ENCODE peak calls at places on chromosome 15, in nine cellular contexts. One of them, this sample, is unnamed.

GRCh38 chr15:64536244-64536836 is 76.0 kb downstream of the ZNF609 start:
- DNase-seq in Peyer's patch: no peak
- DNase-seq in CD4-positive, alpha-beta memory T cell: no peak
- DNase-seq in H1: no peak
- DNase-seq in GM23248: peak; percentile 85
- DNase-seq in uterus: no peak
- DNase-seq in neural progenitor cell: no peak
- DNase-seq in left lung: no peak
- DNase-seq in heart right ventricle: no peak
- DNase-seq in this sample: no peak

GRCh38 chr15:71781179-71781964 is 29.0 kb upstream of the NR2E3 start:
- DNase-seq in left lung: no peak
- DNase-seq in H1: no peak
- DNase-seq in Peyer's patch: no peak
- DNase-seq in GM23248: peak; percentile 70
- DNase-seq in heart right ventricle: no peak
- DNase-seq in CD4-positive, alpha-beta memory T cell: no peak
- DNase-seq in neural progenitor cell: no peak
- DNase-seq in uterus: no peak
- DNase-seq in this sample: peak; percentile 70

GRCh38 chr15:80698636-80699035 is 3.5 kb downstream of the ABHD17C start:
- DNase-seq in H1: no peak
- DNase-seq in GM23248: peak; percentile 13
- DNase-seq in uterus: no peak
- DNase-seq in neural progenitor cell: no peak
- DNase-seq in Peyer's patch: no peak
- DNase-seq in CD4-positive, alpha-beta memory T cell: no peak
- DNase-seq in left lung: no peak
- DNase-seq in heart right ventricle: no peak
- DNase-seq in this sample: no peak

GRCh38 chr15:26772588-26773484 is at the start of gene GABRB3:
- DNase-seq in CD4-positive, alpha-beta memory T cell: no peak
- DNase-seq in Peyer's patch: no peak
- DNase-seq in uterus: no peak
- DNase-seq in heart right ventricle: peak; percentile 66
- DNase-seq in H1: no peak
- DNase-seq in left lung: peak; percentile 47
- DNase-seq in GM23248: peak; percentile 12
- DNase-seq in neural progenitor cell: peak; percentile 89
- DNase-seq in this sample: no peak

GRCh38 chr15:47460775-47461174 is 256.5 kb upstream of the SEMA6D start:
- DNase-seq in uterus: no peak
- DNase-seq in left lung: no peak
- DNase-seq in Peyer's patch: no peak
- DNase-seq in heart right ventricle: no peak
- DNase-seq in neural progenitor cell: no peak
- DNase-seq in H1: no peak
- DNase-seq in GM23248: no peak
- DNase-seq in CD4-positive, alpha-beta memory T cell: no peak
- DNase-seq in this sample: no peak

GRCh38 chr15:40844543-40844981 is 714 bp downstream of the SPINT1 start:
- DNase-seq in Peyer's patch: peak; percentile 31
- DNase-seq in CD4-positive, alpha-beta memory T cell: no peak
- DNase-seq in uterus: no peak
- DNase-seq in H1: no peak
- DNase-seq in GM23248: peak; percentile 42
- DNase-seq in heart right ventricle: peak; percentile 27
- DNase-seq in left lung: peak; percentile 52
- DNase-seq in neural progenitor cell: peak; percentile 59
- DNase-seq in this sample: no peak

GRCh38 chr15:67823371-67824156 is 1.7 kb upstream of the SKOR1 start:
- DNase-seq in GM23248: no peak
- DNase-seq in CD4-positive, alpha-beta memory T cell: no peak
- DNase-seq in uterus: no peak
- DNase-seq in neural progenitor cell: peak; percentile 56
- DNase-seq in left lung: no peak
- DNase-seq in Peyer's patch: no peak
- DNase-seq in H1: no peak
- DNase-seq in heart right ventricle: no peak
- DNase-seq in this sample: no peak

GRCh38 chr15:28086175-28086703 is 12.9 kb downstream of the OCA2 start:
- DNase-seq in neural progenitor cell: peak; percentile 79
- DNase-seq in uterus: no peak
- DNase-seq in GM23248: peak; percentile 68
- DNase-seq in left lung: no peak
- DNase-seq in H1: no peak
- DNase-seq in CD4-positive, alpha-beta memory T cell: peak; percentile 53
- DNase-seq in Peyer's patch: peak; percentile 54
- DNase-seq in heart right ventricle: no peak
- DNase-seq in this sample: no peak

GRCh38 chr15:62124953-62125263 is 40.2 kb downstream of the C2CD4B start:
- DNase-seq in CD4-positive, alpha-beta memory T cell: no peak
- DNase-seq in neural progenitor cell: no peak
- DNase-seq in Peyer's patch: no peak
- DNase-seq in left lung: no peak
- DNase-seq in GM23248: no peak
- DNase-seq in H1: no peak
- DNase-seq in uterus: no peak
- DNase-seq in heart right ventricle: no peak
- DNase-seq in this sample: no peak

GRCh38 chr15:99506399-99506798 is 59.4 kb upstream of the MEF2A start:
- DNase-seq in neural progenitor cell: no peak
- DNase-seq in uterus: no peak
- DNase-seq in GM23248: no peak
- DNase-seq in H1: no peak
- DNase-seq in CD4-positive, alpha-beta memory T cell: no peak
- DNase-seq in heart right ventricle: no peak
- DNase-seq in Peyer's patch: no peak
- DNase-seq in left lung: no peak
- DNase-seq in this sample: no peak

GRCh38 chr15:66394912-66395311 is 8.2 kb downstream of the MAP2K1 start:
- DNase-seq in neural progenitor cell: no peak
- DNase-seq in Peyer's patch: no peak
- DNase-seq in GM23248: no peak
- DNase-seq in heart right ventricle: no peak
- DNase-seq in uterus: no peak
- DNase-seq in H1: no peak
- DNase-seq in CD4-positive, alpha-beta memory T cell: no peak
- DNase-seq in left lung: no peak
- DNase-seq in this sample: no peak

GRCh38 chr15:68526269-68526668 is 52.5 kb upstream of the CORO2B start:
- DNase-seq in CD4-positive, alpha-beta memory T cell: no peak
- DNase-seq in heart right ventricle: no peak
- DNase-seq in left lung: no peak
- DNase-seq in H1: no peak
- DNase-seq in neural progenitor cell: no peak
- DNase-seq in uterus: no peak
- DNase-seq in Peyer's patch: no peak
- DNase-seq in GM23248: peak; percentile 89
- DNase-seq in this sample: no peak

GRCh38 chr15:71575474-71576045 is 234.8 kb upstream of the NR2E3 start:
- DNase-seq in GM23248: peak; percentile 47
- DNase-seq in H1: no peak
- DNase-seq in heart right ventricle: no peak
- DNase-seq in Peyer's patch: no peak
- DNase-seq in neural progenitor cell: no peak
- DNase-seq in CD4-positive, alpha-beta memory T cell: no peak
- DNase-seq in left lung: no peak
- DNase-seq in uterus: no peak
- DNase-seq in this sample: no peak

GRCh38 chr15:99651023-99651807 is 82.0 kb downstream of the LYSMD4 start:
- DNase-seq in H1: no peak
- DNase-seq in heart right ventricle: no peak
- DNase-seq in neural progenitor cell: no peak
- DNase-seq in left lung: no peak
- DNase-seq in uterus: no peak
- DNase-seq in GM23248: peak; percentile 92
- DNase-seq in CD4-positive, alpha-beta memory T cell: no peak
- DNase-seq in Peyer's patch: no peak
- DNase-seq in this sample: no peak

GRCh38 chr15:65077981-65078352 is 1.4 kb downstream of the KBTBD13 start:
- DNase-seq in Peyer's patch: peak; percentile 27
- DNase-seq in left lung: peak; percentile 55
- DNase-seq in GM23248: peak; percentile 84
- DNase-seq in H1: peak; percentile 84
- DNase-seq in uterus: peak; percentile 79
- DNase-seq in CD4-positive, alpha-beta memory T cell: no peak
- DNase-seq in heart right ventricle: peak; percentile 79
- DNase-seq in neural progenitor cell: peak; percentile 77
- DNase-seq in this sample: no peak

GRCh38 chr15:60421544-60421943 is 23.8 kb upstream of the ANXA2 start:
- DNase-seq in uterus: no peak
- DNase-seq in heart right ventricle: no peak
- DNase-seq in H1: no peak
- DNase-seq in CD4-positive, alpha-beta memory T cell: no peak
- DNase-seq in Peyer's patch: no peak
- DNase-seq in left lung: no peak
- DNase-seq in GM23248: peak; percentile 76
- DNase-seq in neural progenitor cell: no peak
- DNase-seq in this sample: no peak

GRCh38 chr15:65954289-65954741 is 85.0 kb downstream of the RAB11A start:
- DNase-seq in CD4-positive, alpha-beta memory T cell: no peak
- DNase-seq in neural progenitor cell: peak; percentile 24
- DNase-seq in left lung: no peak
- DNase-seq in H1: peak; percentile 67
- DNase-seq in Peyer's patch: no peak
- DNase-seq in GM23248: peak; percentile 30
- DNase-seq in heart right ventricle: no peak
- DNase-seq in uterus: no peak
- DNase-seq in this sample: no peak

GRCh38 chr15:69579950-69580618 is 127.5 kb downstream of the RPLP1 start:
- DNase-seq in Peyer's patch: no peak
- DNase-seq in GM23248: no peak
- DNase-seq in left lung: no peak
- DNase-seq in CD4-positive, alpha-beta memory T cell: no peak
- DNase-seq in H1: no peak
- DNase-seq in neural progenitor cell: peak; percentile 23
- DNase-seq in heart right ventricle: no peak
- DNase-seq in uterus: no peak
- DNase-seq in this sample: no peak
- H3K36me3 ChIP-seq in Peyer's patch: no peaks in the 10 kb centered on the region
- H3K36me3 ChIP-seq in GM23248: no peaks in the 10 kb centered on the region
- H3K36me3 ChIP-seq in left lung: no peaks in the 10 kb centered on the region
- H3K36me3 ChIP-seq in CD4-positive, alpha-beta memory T cell: no peaks in the 10 kb centered on the region
- H3K36me3 ChIP-seq in H1: no peaks in the 10 kb centered on the region
- H3K36me3 ChIP-seq in neural progenitor cell: no peaks in the 10 kb centered on the region
- H3K36me3 ChIP-seq in heart right ventricle: no peaks in the 10 kb centered on the region
- H3K36me3 ChIP-seq in uterus: no peaks in the 10 kb centered on the region
- H3K36me3 ChIP-seq in this sample: no peaks in the 10 kb centered on the region

GRCh38 chr15:42352401-42352800 is 6.9 kb upstream of the CAPN3 start:
- DNase-seq in GM23248: no peak
- DNase-seq in CD4-positive, alpha-beta memory T cell: no peak
- DNase-seq in heart right ventricle: no peak
- DNase-seq in neural progenitor cell: no peak
- DNase-seq in uterus: no peak
- DNase-seq in left lung: no peak
- DNase-seq in H1: no peak
- DNase-seq in Peyer's patch: no peak
- DNase-seq in this sample: no peak
- H3K36me3 ChIP-seq in GM23248: peaks cover 24% of the 10 kb centered on the region
- H3K36me3 ChIP-seq in CD4-positive, alpha-beta memory T cell: peaks cover 15% of the 10 kb centered on the region
- H3K36me3 ChIP-seq in heart right ventricle: peaks cover 85% of the 10 kb centered on the region
- H3K36me3 ChIP-seq in neural progenitor cell: no peaks in the 10 kb centered on the region
- H3K36me3 ChIP-seq in uterus: no peaks in the 10 kb centered on the region
- H3K36me3 ChIP-seq in left lung: no peaks in the 10 kb centered on the region
- H3K36me3 ChIP-seq in H1: no peaks in the 10 kb centered on the region
- H3K36me3 ChIP-seq in Peyer's patch: no peaks in the 10 kb centered on the region
- H3K36me3 ChIP-seq in this sample: peaks cover 82% of the 10 kb centered on the region

DNA sequence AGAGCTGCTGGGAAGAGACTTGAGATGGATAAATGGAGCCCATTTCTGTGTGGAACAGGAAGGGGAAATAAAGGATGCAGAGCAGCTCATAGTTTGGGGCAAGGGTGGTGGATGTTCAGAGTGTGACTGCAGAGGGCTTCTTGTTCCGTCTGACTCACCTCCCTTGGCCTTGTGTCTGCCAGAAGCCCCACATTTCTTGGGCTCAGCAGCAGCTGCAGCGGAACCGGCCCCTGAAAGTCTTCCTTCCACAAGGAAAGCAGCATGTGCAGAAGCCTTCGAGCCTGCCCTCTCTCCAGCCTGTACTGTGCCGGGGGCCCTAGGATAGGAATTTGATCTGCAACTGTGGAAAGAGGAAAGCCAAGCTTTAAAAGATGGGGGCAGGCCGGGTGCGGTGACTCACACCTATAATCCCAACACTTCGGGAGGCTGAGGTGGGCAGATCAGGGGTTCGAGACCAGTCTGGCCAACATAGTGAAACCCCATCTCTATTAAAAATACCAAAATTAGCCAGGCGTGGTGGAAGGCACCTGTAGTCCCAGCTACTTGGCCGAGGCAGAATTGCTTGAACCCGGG is 11.5 kb downstream of the CDAN1 start:
- DNase-seq in uterus: no peak
- DNase-seq in Peyer's patch: no peak
- DNase-seq in neural progenitor cell: no peak
- DNase-seq in heart right ventricle: no peak
- DNase-seq in H1: no peak
- DNase-seq in CD4-positive, alpha-beta memory T cell: no peak
- DNase-seq in GM23248: no peak
- DNase-seq in left lung: no peak
- DNase-seq in this sample: no peak
- H3K36me3 ChIP-seq in uterus: no peaks in the 10 kb centered on the region
- H3K36me3 ChIP-seq in Peyer's patch: no peaks in the 10 kb centered on the region
- H3K36me3 ChIP-seq in neural progenitor cell: no peaks in the 10 kb centered on the region
- H3K36me3 ChIP-seq in heart right ventricle: peaks cover 100% of the 10 kb centered on the region
- H3K36me3 ChIP-seq in H1: peaks cover 10% of the 10 kb centered on the region
- H3K36me3 ChIP-seq in CD4-positive, alpha-beta memory T cell: peaks cover 58% of the 10 kb centered on the region
- H3K36me3 ChIP-seq in GM23248: peaks cover 23% of the 10 kb centered on the region
- H3K36me3 ChIP-seq in left lung: no peaks in the 10 kb centered on the region
- H3K36me3 ChIP-seq in this sample: peaks cover 74% of the 10 kb centered on the region

GRCh38 chr15:85541744-85542143 is 161.3 kb downstream of the AKAP13 start:
- DNase-seq in H1: no peak
- DNase-seq in Peyer's patch: no peak
- DNase-seq in heart right ventricle: no peak
- DNase-seq in uterus: no peak
- DNase-seq in CD4-positive, alpha-beta memory T cell: no peak
- DNase-seq in neural progenitor cell: no peak
- DNase-seq in GM23248: peak; percentile 13
- DNase-seq in left lung: no peak
- DNase-seq in this sample: no peak

GRCh38 chr15:85540085-85540797 is 159.8 kb downstream of the AKAP13 start:
- DNase-seq in left lung: no peak
- DNase-seq in Peyer's patch: no peak
- DNase-seq in H1: no peak
- DNase-seq in heart right ventricle: no peak
- DNase-seq in neural progenitor cell: no peak
- DNase-seq in uterus: no peak
- DNase-seq in GM23248: no peak
- DNase-seq in CD4-positive, alpha-beta memory T cell: no peak
- DNase-seq in this sample: no peak

GRCh38 chr15:85542895-85543331 is 162.5 kb downstream of the AKAP13 start:
- DNase-seq in neural progenitor cell: no peak
- DNase-seq in GM23248: peak; percentile 7
- DNase-seq in CD4-positive, alpha-beta memory T cell: no peak
- DNase-seq in heart right ventricle: no peak
- DNase-seq in left lung: no peak
- DNase-seq in uterus: no peak
- DNase-seq in Peyer's patch: no peak
- DNase-seq in H1: no peak
- DNase-seq in this sample: no peak

GRCh38 chr15:85543741-85544155 is 163.3 kb downstream of the AKAP13 start:
- DNase-seq in GM23248: no peak
- DNase-seq in CD4-positive, alpha-beta memory T cell: peak; percentile 40
- DNase-seq in H1: peak; percentile 13
- DNase-seq in heart right ventricle: peak; percentile 58
- DNase-seq in uterus: peak; percentile 41
- DNase-seq in Peyer's patch: peak; percentile 70
- DNase-seq in neural progenitor cell: no peak
- DNase-seq in left lung: peak; percentile 88
- DNase-seq in this sample: peak; percentile 89

GRCh38 chr15:85542488-85542887 is 162.1 kb downstream of the AKAP13 start:
- DNase-seq in neural progenitor cell: no peak
- DNase-seq in uterus: no peak
- DNase-seq in Peyer's patch: no peak
- DNase-seq in heart right ventricle: no peak
- DNase-seq in GM23248: no peak
- DNase-seq in CD4-positive, alpha-beta memory T cell: no peak
- DNase-seq in left lung: no peak
- DNase-seq in H1: no peak
- DNase-seq in this sample: no peak
- H3K36me3 ChIP-seq in neural progenitor cell: no peaks in the 10 kb centered on the region
- H3K36me3 ChIP-seq in uterus: no peaks in the 10 kb centered on the region
- H3K36me3 ChIP-seq in Peyer's patch: no peaks in the 10 kb centered on the region
- H3K36me3 ChIP-seq in heart right ventricle: peaks cover 5% of the 10 kb centered on the region
- H3K36me3 ChIP-seq in GM23248: peaks cover 7% of the 10 kb centered on the region
- H3K36me3 ChIP-seq in CD4-positive, alpha-beta memory T cell: no peaks in the 10 kb centered on the region
- H3K36me3 ChIP-seq in left lung: no peaks in the 10 kb centered on the region
- H3K36me3 ChIP-seq in H1: no peaks in the 10 kb centered on the region
- H3K36me3 ChIP-seq in this sample: peaks cover 3% of the 10 kb centered on the region